ENCODE peak calls at places on chromosome 16, in ten cellular contexts. One of them, this sample, is unnamed.

GRCh38 chr16:78629173-78629572 is 529.7 kb downstream of the WWOX start:
- DNase-seq in tibial nerve: no peak
- DNase-seq in K562: no peak
- DNase-seq in suprapubic skin: no peak
- DNase-seq in stomach: no peak
- DNase-seq in A549: no peak
- DNase-seq in ovary: no peak
- DNase-seq in transverse colon: no peak
- DNase-seq in H1: no peak
- DNase-seq in esophagus muscularis mucosa: no peak
- DNase-seq in this sample: no peak

GRCh38 chr16:35743101-35743692 is 2283.8 kb downstream of the TP53TG3F start:
- DNase-seq in tibial nerve: no peak
- DNase-seq in K562: no peak
- DNase-seq in suprapubic skin: no peak
- DNase-seq in stomach: no peak
- DNase-seq in A549: no peak
- DNase-seq in ovary: no peak
- DNase-seq in transverse colon: no peak
- DNase-seq in H1: no peak
- DNase-seq in esophagus muscularis mucosa: peak; percentile 79
- DNase-seq in this sample: no peak

GRCh38 chr16:31200821-31201510 is 1.6 kb downstream of the PYCARD start:
- DNase-seq in tibial nerve: no peak
- DNase-seq in K562: peak; percentile 64
- DNase-seq in suprapubic skin: no peak
- DNase-seq in stomach: no peak
- DNase-seq in A549: no peak
- DNase-seq in ovary: no peak
- DNase-seq in transverse colon: no peak
- DNase-seq in H1: no peak
- DNase-seq in esophagus muscularis mucosa: no peak
- DNase-seq in this sample: no peak

GRCh38 chr16:87143661-87144121 is 173.5 kb downstream of the C16orf95 start:
- DNase-seq in tibial nerve: no peak
- DNase-seq in K562: no peak
- DNase-seq in suprapubic skin: no peak
- DNase-seq in stomach: no peak
- DNase-seq in A549: no peak
- DNase-seq in ovary: no peak
- DNase-seq in transverse colon: no peak
- DNase-seq in H1: no peak
- DNase-seq in esophagus muscularis mucosa: no peak
- DNase-seq in this sample: no peak

GRCh38 chr16:86934581-86935322 is 356.4 kb downstream of the FOXL1 start:
- DNase-seq in tibial nerve: no peak
- DNase-seq in K562: no peak
- DNase-seq in suprapubic skin: no peak
- DNase-seq in stomach: no peak
- DNase-seq in A549: no peak
- DNase-seq in ovary: no peak
- DNase-seq in transverse colon: no peak
- DNase-seq in H1: no peak
- DNase-seq in esophagus muscularis mucosa: no peak
- DNase-seq in this sample: no peak

GRCh38 chr16:84368327-84368996 is at the start of gene ATP2C2:
- DNase-seq in tibial nerve: no peak
- DNase-seq in K562: no peak
- DNase-seq in suprapubic skin: no peak
- DNase-seq in stomach: peak; percentile 78
- DNase-seq in A549: no peak
- DNase-seq in ovary: no peak
- DNase-seq in transverse colon: peak; percentile 86
- DNase-seq in H1: peak; percentile 93
- DNase-seq in esophagus muscularis mucosa: no peak
- DNase-seq in this sample: no peak

GRCh38 chr16:83906690-83907089 is 7.8 kb downstream of the MLYCD start:
- DNase-seq in tibial nerve: no peak
- DNase-seq in K562: no peak
- DNase-seq in suprapubic skin: no peak
- DNase-seq in stomach: no peak
- DNase-seq in A549: no peak
- DNase-seq in ovary: no peak
- DNase-seq in transverse colon: no peak
- DNase-seq in H1: no peak
- DNase-seq in esophagus muscularis mucosa: no peak
- DNase-seq in this sample: no peak

GRCh38 chr16:82730901-82731300 is 104.1 kb downstream of the CDH13 start:
- DNase-seq in tibial nerve: no peak
- DNase-seq in K562: no peak
- DNase-seq in suprapubic skin: no peak
- DNase-seq in stomach: no peak
- DNase-seq in A549: no peak
- DNase-seq in ovary: no peak
- DNase-seq in transverse colon: no peak
- DNase-seq in H1: no peak
- DNase-seq in esophagus muscularis mucosa: no peak
- DNase-seq in this sample: no peak

GRCh38 chr16:3020247-3020603 is at the start of gene TNFRSF12A:
- DNase-seq in tibial nerve: peak; percentile 47
- DNase-seq in K562: peak; percentile 90
- DNase-seq in suprapubic skin: no peak
- DNase-seq in stomach: peak; percentile 81
- DNase-seq in A549: peak; percentile 64
- DNase-seq in ovary: peak; percentile 74
- DNase-seq in transverse colon: peak; percentile 83
- DNase-seq in H1: peak; percentile 85
- DNase-seq in esophagus muscularis mucosa: peak; percentile 93
- DNase-seq in this sample: peak; percentile 83

GRCh38 chr16:79601092-79601977 is 798 bp upstream of the MAF start:
- DNase-seq in tibial nerve: no peak
- DNase-seq in K562: no peak
- DNase-seq in suprapubic skin: no peak
- DNase-seq in stomach: peak; percentile 72
- DNase-seq in A549: peak; percentile 19
- DNase-seq in ovary: peak; percentile 68
- DNase-seq in transverse colon: peak; percentile 72
- DNase-seq in H1: no peak
- DNase-seq in esophagus muscularis mucosa: no peak
- DNase-seq in this sample: peak; percentile 83

GRCh38 chr16:50535506-50536257 is 12.5 kb upstream of the NKD1 start:
- DNase-seq in tibial nerve: no peak
- DNase-seq in K562: no peak
- DNase-seq in suprapubic skin: peak; percentile 54
- DNase-seq in stomach: no peak
- DNase-seq in A549: no peak
- DNase-seq in ovary: no peak
- DNase-seq in transverse colon: no peak
- DNase-seq in H1: no peak
- DNase-seq in esophagus muscularis mucosa: peak; percentile 74
- DNase-seq in this sample: no peak

GRCh38 chr16:14268073-14268472 is 197.0 kb downstream of the MRTFB start:
- DNase-seq in tibial nerve: no peak
- DNase-seq in K562: no peak
- DNase-seq in suprapubic skin: no peak
- DNase-seq in stomach: no peak
- DNase-seq in A549: no peak
- DNase-seq in ovary: no peak
- DNase-seq in transverse colon: no peak
- DNase-seq in H1: no peak
- DNase-seq in esophagus muscularis mucosa: peak; percentile 42
- DNase-seq in this sample: no peak

GRCh38 chr16:84827897-84828296 is 8.1 kb downstream of the CRISPLD2 start:
- DNase-seq in tibial nerve: no peak
- DNase-seq in K562: no peak
- DNase-seq in suprapubic skin: no peak
- DNase-seq in stomach: no peak
- DNase-seq in A549: no peak
- DNase-seq in ovary: no peak
- DNase-seq in transverse colon: no peak
- DNase-seq in H1: no peak
- DNase-seq in esophagus muscularis mucosa: no peak
- DNase-seq in this sample: peak; percentile 79

GRCh38 chr16:8571061-8571596 is 19.2 kb downstream of the TMEM114 start:
- DNase-seq in tibial nerve: no peak
- DNase-seq in K562: no peak
- DNase-seq in suprapubic skin: no peak
- DNase-seq in stomach: no peak
- DNase-seq in A549: no peak
- DNase-seq in ovary: no peak
- DNase-seq in transverse colon: no peak
- DNase-seq in H1: no peak
- DNase-seq in esophagus muscularis mucosa: no peak
- DNase-seq in this sample: no peak

GRCh38 chr16:72501739-72502653 is 330.0 kb upstream of the PMFBP1 start:
- DNase-seq in tibial nerve: peak; percentile 28
- DNase-seq in K562: peak; percentile 66
- DNase-seq in suprapubic skin: no peak
- DNase-seq in stomach: peak; percentile 45
- DNase-seq in A549: peak; percentile 48
- DNase-seq in ovary: peak; percentile 26
- DNase-seq in transverse colon: peak; percentile 53
- DNase-seq in H1: peak; percentile 68
- DNase-seq in esophagus muscularis mucosa: no peak
- DNase-seq in this sample: no peak
- TF ChIP-seq EP300 in tibial nerve: no peak
- TF ChIP-seq EP300 in K562: no peak
- TF ChIP-seq EP300 in suprapubic skin: no peak
- TF ChIP-seq EP300 in stomach: no peak
- TF ChIP-seq EP300 in A549: no peak
- TF ChIP-seq EP300 in ovary: no peak
- TF ChIP-seq EP300 in transverse colon: no peak
- TF ChIP-seq EP300 in H1: no peak
- TF ChIP-seq EP300 in esophagus muscularis mucosa: no peak
- TF ChIP-seq EP300 in this sample: no peak

GRCh38 chr16:89364603-89365002 is 125.8 kb downstream of the ANKRD11 start:
- DNase-seq in tibial nerve: no peak
- DNase-seq in K562: no peak
- DNase-seq in suprapubic skin: no peak
- DNase-seq in stomach: peak; percentile 74
- DNase-seq in A549: no peak
- DNase-seq in ovary: no peak
- DNase-seq in transverse colon: no peak
- DNase-seq in H1: no peak
- DNase-seq in esophagus muscularis mucosa: no peak
- DNase-seq in this sample: no peak

GRCh38 chr16:89365996-89366395 is 124.4 kb downstream of the ANKRD11 start:
- DNase-seq in tibial nerve: no peak
- DNase-seq in K562: no peak
- DNase-seq in suprapubic skin: no peak
- DNase-seq in stomach: no peak
- DNase-seq in A549: no peak
- DNase-seq in ovary: no peak
- DNase-seq in transverse colon: no peak
- DNase-seq in H1: no peak
- DNase-seq in esophagus muscularis mucosa: no peak
- DNase-seq in this sample: no peak

GRCh38 chr16:89365044-89365467 is 125.3 kb downstream of the ANKRD11 start:
- DNase-seq in tibial nerve: no peak
- DNase-seq in K562: no peak
- DNase-seq in suprapubic skin: no peak
- DNase-seq in stomach: no peak
- DNase-seq in A549: no peak
- DNase-seq in ovary: no peak
- DNase-seq in transverse colon: no peak
- DNase-seq in H1: no peak
- DNase-seq in esophagus muscularis mucosa: no peak
- DNase-seq in this sample: no peak

GRCh38 chr16:89361756-89362155 is 128.6 kb downstream of the ANKRD11 start:
- DNase-seq in tibial nerve: no peak
- DNase-seq in K562: no peak
- DNase-seq in suprapubic skin: no peak
- DNase-seq in stomach: no peak
- DNase-seq in A549: no peak
- DNase-seq in ovary: no peak
- DNase-seq in transverse colon: no peak
- DNase-seq in H1: no peak
- DNase-seq in esophagus muscularis mucosa: no peak
- DNase-seq in this sample: no peak

DNA sequence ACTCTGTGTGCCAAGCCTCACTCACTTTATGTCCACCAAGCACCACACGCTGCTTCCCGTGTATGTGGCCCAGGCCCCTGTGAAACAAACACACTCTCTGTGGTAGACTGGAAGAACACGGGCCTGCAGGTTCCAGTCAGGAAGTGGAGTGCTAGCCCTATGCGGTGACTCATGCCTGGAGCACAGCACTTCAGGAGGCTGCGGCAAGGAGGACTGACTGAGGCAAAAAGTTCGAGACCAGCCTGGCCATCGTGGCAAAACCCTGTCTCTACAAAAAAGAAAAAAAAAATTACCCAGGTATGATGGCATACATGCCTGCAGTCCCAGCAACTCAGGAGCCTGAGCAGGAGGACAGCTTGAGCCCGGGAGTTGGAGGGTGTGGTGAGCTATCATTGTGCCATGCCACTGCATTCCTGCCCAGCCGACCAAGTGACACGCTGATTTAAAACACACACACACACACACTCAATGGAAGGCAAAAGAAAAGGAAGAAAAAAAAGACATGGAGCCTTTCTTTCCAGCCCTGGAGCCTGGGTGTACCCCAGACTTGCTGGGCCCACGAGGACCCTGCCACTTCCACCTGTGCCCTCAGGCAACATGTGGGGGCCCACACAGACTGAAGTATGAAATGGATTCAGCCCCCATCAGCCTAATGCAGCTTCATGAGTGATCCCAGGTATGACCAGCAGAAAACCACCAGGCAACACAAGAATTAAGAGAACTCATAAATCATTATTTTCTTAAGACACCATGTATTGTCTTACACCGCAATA is 126.6 kb downstream of the ANKRD11 start:
- DNase-seq in tibial nerve: no peak
- DNase-seq in K562: peak; percentile 52
- DNase-seq in suprapubic skin: no peak
- DNase-seq in stomach: peak; percentile 56
- DNase-seq in A549: peak; percentile 65
- DNase-seq in ovary: no peak
- DNase-seq in transverse colon: peak; percentile 51
- DNase-seq in H1: no peak
- DNase-seq in esophagus muscularis mucosa: no peak
- DNase-seq in this sample: no peak
- H3K27ac ChIP-seq in tibial nerve: no peak overlapping the region
- H3K27ac ChIP-seq in K562: no peak overlapping the region
- H3K27ac ChIP-seq in suprapubic skin: no peak overlapping the region
- H3K27ac ChIP-seq in stomach: peak overlapping the region; percentile 50
- H3K27ac ChIP-seq in A549: peak overlapping the region; percentile 68
- H3K27ac ChIP-seq in ovary: no peak overlapping the region
- H3K27ac ChIP-seq in transverse colon: no peak overlapping the region
- H3K27ac ChIP-seq in H1: peak overlapping the region; percentile 49
- H3K27ac ChIP-seq in esophagus muscularis mucosa: no peak overlapping the region
- H3K27ac ChIP-seq in this sample: peak overlapping the region; percentile 6

GRCh38 chr16:17205279-17206139 is 265.3 kb downstream of the XYLT1 start:
- DNase-seq in tibial nerve: no peak
- DNase-seq in K562: no peak
- DNase-seq in suprapubic skin: no peak
- DNase-seq in stomach: peak; percentile 29
- DNase-seq in A549: no peak
- DNase-seq in ovary: no peak
- DNase-seq in transverse colon: no peak
- DNase-seq in H1: peak; percentile 47
- DNase-seq in esophagus muscularis mucosa: no peak
- DNase-seq in this sample: no peak
- TF ChIP-seq EP300 in tibial nerve: no peak
- TF ChIP-seq EP300 in K562: no peak
- TF ChIP-seq EP300 in suprapubic skin: no peak
- TF ChIP-seq EP300 in stomach: no peak
- TF ChIP-seq EP300 in A549: no peak
- TF ChIP-seq EP300 in ovary: no peak
- TF ChIP-seq EP300 in transverse colon: no peak
- TF ChIP-seq EP300 in H1: no peak
- TF ChIP-seq EP300 in esophagus muscularis mucosa: no peak
- TF ChIP-seq EP300 in this sample: no peak

GRCh38 chr16:76932541-76933211 is 258.3 kb upstream of the MON1B start:
- DNase-seq in tibial nerve: no peak
- DNase-seq in K562: no peak
- DNase-seq in suprapubic skin: no peak
- DNase-seq in stomach: no peak
- DNase-seq in A549: no peak
- DNase-seq in ovary: no peak
- DNase-seq in transverse colon: no peak
- DNase-seq in H1: no peak
- DNase-seq in esophagus muscularis mucosa: no peak
- DNase-seq in this sample: no peak
- H3K27ac ChIP-seq in tibial nerve: no peak overlapping the region
- H3K27ac ChIP-seq in K562: no peak overlapping the region
- H3K27ac ChIP-seq in suprapubic skin: no peak overlapping the region
- H3K27ac ChIP-seq in stomach: no peak overlapping the region
- H3K27ac ChIP-seq in A549: no peak overlapping the region
- H3K27ac ChIP-seq in ovary: no peak overlapping the region
- H3K27ac ChIP-seq in transverse colon: no peak overlapping the region
- H3K27ac ChIP-seq in H1: no peak overlapping the region
- H3K27ac ChIP-seq in esophagus muscularis mucosa: no peak overlapping the region
- H3K27ac ChIP-seq in this sample: no peak overlapping the region

This sample was measured in sigmoid colon.